ENCODE peak calls at places on chromosomes 6 and 20, in seven cellular contexts. P is HepG2, Q is HCT116, O is SK-N-SH, R is GM12878, J is K562, X is H1. T is an unnamed sample.
A peak's percentile ranks its signal among the peaks of the same experiment; 100 is the strongest.

GRCh38 chr6:3755637-3756515 is 4.4 kb upstream of the PXDC1 start:
- DNase-seq in P (no peak), Q (no peak), O (no peak), R (no peak), J (no peak), X (no peak), T (no peak)

GRCh38 chr6:1001655-1002349 is 308.9 kb upstream of the EXOC2 start:
- DNase-seq in P (no peak), Q (no peak), O (no peak), R (peak; percentile 48), J (no peak), X (no peak), T (no peak)

GRCh38 chr20:45946149-45946970 is 11.9 kb downstream of the PCIF1 start:
- DNase-seq in P (peak; percentile 97), Q (no peak), O (no peak), R (no peak), J (no peak), X (no peak), T (no peak)

GRCh38 chr6:121544691-121545090 is 109.2 kb downstream of the GJA1 start:
- DNase-seq in P (no peak), Q (no peak), O (no peak), R (no peak), J (no peak), X (no peak), T (no peak)

GRCh38 chr20:50561379-50562078 is 51.3 kb downstream of the PTPN1 start:
- DNase-seq in P (no peak), Q (peak; percentile 95), O (no peak), R (no peak), J (no peak), X (no peak), T (no peak)

GRCh38 chr6:152232494-152233151 is 404.5 kb downstream of the SYNE1 start:
- DNase-seq in P (peak; percentile 9), Q (no peak), O (peak; percentile 28), R (no peak), J (peak; percentile 21), X (no peak), T (no peak)

GRCh38 chr20:63023836-63024571 is 17.2 kb upstream of the BHLHE23 start:
- DNase-seq in P (no peak), Q (no peak), O (no peak), R (no peak), J (no peak), X (no peak), T (no peak)

GRCh38 chr6:106847116-106847515 is 127.4 kb downstream of the CD24 start:
- DNase-seq in P (no peak), Q (no peak), O (no peak), R (peak; percentile 31), J (peak; percentile 59), X (peak; percentile 38), T (no peak)

GRCh38 chr6:75409286-75409685 is 84.3 kb downstream of the FILIP1 start:
- DNase-seq in P (no peak), Q (no peak), O (no peak), R (no peak), J (no peak), X (no peak), T (no peak)

GRCh38 chr20:50762435-50763201 is 31.2 kb downstream of the PARD6B start:
- DNase-seq in P (peak; percentile 34), Q (no peak), O (peak; percentile 58), R (no peak), J (no peak), X (peak; percentile 41), T (peak; percentile 96)

GRCh38 chr6:32622545-32623401 is 14.4 kb upstream of the HLA-DQA1 start:
- DNase-seq in P (peak; percentile 28), Q (no peak), O (peak; percentile 2), R (peak; percentile 96), J (no peak), X (no peak), T (peak; percentile 76)
- TF ChIP-seq JUND in P (no peak), Q (no peak), O (no peak), R (no peak), J (no peak), X (no peak), T (no peak)

DNA sequence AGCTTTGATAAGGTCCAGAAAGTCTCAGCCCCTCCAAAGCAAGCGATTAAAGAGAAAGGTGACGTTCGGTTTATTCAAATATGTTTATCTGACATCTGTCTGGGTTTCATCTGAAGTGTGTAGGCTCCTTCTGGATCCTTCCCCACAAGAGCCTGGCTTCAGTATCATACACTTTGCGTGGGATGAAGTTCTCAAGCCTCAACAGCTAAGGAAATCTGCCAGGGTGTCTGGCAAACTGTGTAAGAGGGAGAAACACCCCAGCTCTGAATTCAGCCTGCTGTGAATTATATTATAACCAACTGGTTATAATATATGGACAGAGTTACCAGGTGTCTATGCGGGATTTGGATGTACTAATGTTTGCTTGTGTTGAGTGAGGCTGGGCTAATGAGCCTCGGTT is 262.9 kb downstream of the ZNF217 start:
- DNase-seq in P (no peak), Q (no peak), O (no peak), R (no peak), J (peak; percentile 38), X (no peak), T (no peak)
- TF ChIP-seq JUND in P (no peak), Q (no peak), O (no peak), R (no peak), J (no peak), X (no peak), T (no peak)

DNA sequence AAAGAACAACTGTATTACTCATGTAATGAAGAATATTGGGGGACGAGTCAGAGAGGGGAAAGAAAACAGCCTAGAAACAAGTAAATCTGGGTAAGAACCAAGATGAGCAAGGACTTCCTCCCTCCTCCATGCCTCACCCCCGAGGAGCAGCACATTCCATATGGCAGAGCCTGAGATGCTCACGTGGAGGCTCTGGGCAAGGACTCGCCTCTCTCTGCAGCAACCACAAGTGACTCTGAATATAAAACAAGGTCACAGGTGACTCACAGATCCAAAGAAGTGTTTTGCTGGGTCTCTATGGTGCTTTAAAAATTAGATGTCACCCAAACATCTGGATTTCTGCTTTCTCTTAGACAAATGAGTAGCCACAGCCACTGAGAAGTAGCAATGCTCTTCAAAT is 453.0 kb upstream of the SULF2 start:
- DNase-seq in P (no peak), Q (no peak), O (no peak), R (no peak), J (no peak), X (no peak), T (no peak)
- TF ChIP-seq JUND in P (no peak), Q (no peak), O (no peak), R (no peak), J (no peak), X (no peak), T (no peak)

DNA sequence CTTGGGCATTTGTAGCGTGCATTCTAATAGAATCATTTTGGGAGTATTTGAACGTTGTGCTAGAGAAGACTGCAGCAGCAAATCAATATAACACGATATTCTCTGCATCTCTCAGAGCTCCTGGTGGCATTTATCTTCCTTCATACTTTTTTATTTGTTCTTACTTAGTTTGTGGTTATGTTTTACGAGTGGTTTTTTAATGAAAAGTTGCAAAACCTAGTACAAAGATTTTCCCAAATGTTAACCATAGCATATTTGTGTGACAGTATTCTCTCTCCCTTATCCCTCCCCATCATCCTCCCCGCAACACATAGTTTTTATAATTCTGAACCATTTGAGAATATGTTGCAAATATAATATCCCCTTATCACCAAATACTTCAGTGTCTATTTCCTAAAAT is 50.4 kb downstream of the JARID2 start:
- DNase-seq in P (no peak), Q (no peak), O (no peak), R (no peak), J (no peak), X (no peak), T (no peak)
- TF ChIP-seq JUND in P (no peak), Q (no peak), O (no peak), R (no peak), J (no peak), X (no peak), T (no peak)